ENCODE peak calls at places on chromosomes 7 and 10, in ten cellular contexts. O is right atrium auricular region; T is upper lobe of right lung; Q is colonic mucosa; U is heart right ventricle; M is CD8-positive, alpha-beta memory T cell; F is dorsolateral prefrontal cortex; K is tibial artery; N is tibial nerve; A is breast epithelium. L is an unnamed sample.

GRCh38 chr7:47153076-47153475 is 428.8 kb downstream of the TNS3 start:
- DNase-seq in U (no peak), A (no peak), T (no peak), N (peak), F (no peak), O (no peak), Q (peak), K (no peak), M (no peak), L (no peak)

GRCh38 chr10:43082756-43083155 is 5.9 kb downstream of the RET start:
- DNase-seq in A (no peak), F (no peak), O (no peak), U (no peak), M (no peak), Q (no peak), N (no peak), K (no peak), T (no peak), L (no peak)

GRCh38 chr7:99209781-99210180 is 1.9 kb upstream of the KPNA7 start:
- DNase-seq in N (no peak), F (no peak), Q (no peak), K (no peak), U (no peak), A (no peak), T (no peak), O (no peak), M (no peak), L (no peak)

GRCh38 chr7:77631820-77632219 is 64.4 kb upstream of the RSBN1L start:
- DNase-seq in A (no peak), M (no peak), F (no peak), T (no peak), U (no peak), Q (no peak), N (no peak), K (no peak), O (no peak), L (no peak)

GRCh38 chr7:82039621-82040020 is 269.8 kb upstream of the HGF start:
- DNase-seq in N (no peak), Q (no peak), O (no peak), K (no peak), U (no peak), A (no peak), M (no peak), F (no peak), T (no peak), L (no peak)

GRCh38 chr7:53113424-53113823 is 78.0 kb downstream of the POM121L12 start:
- DNase-seq in Q (no peak), A (no peak), F (no peak), K (no peak), T (no peak), U (no peak), M (no peak), N (no peak), O (no peak), L (no peak)

GRCh38 chr10:22334414-22335203 is 10.7 kb upstream of the SPAG6 start:
- DNase-seq in N (no peak), K (no peak), A (no peak), T (no peak), O (no peak), U (peak), M (no peak), Q (peak), F (no peak), L (peak)

GRCh38 chr7:135602304-135602703 is 44.6 kb downstream of the NUP205 start:
- DNase-seq in N (no peak), U (no peak), M (no peak), A (no peak), T (no peak), Q (no peak), F (peak), O (no peak), K (no peak), L (no peak)

GRCh38 chr7:157219154-157219553 is 80.4 kb downstream of the UBE3C start:
- DNase-seq in M (no peak), Q (no peak), O (no peak), K (no peak), F (no peak), U (no peak), A (no peak), T (no peak), N (no peak), L (no peak)

GRCh38 chr10:114551310-114551972 is 106.6 kb downstream of the ABLIM1 start:
- DNase-seq in T (peak), A (peak), N (peak), U (peak), K (no peak), Q (peak), M (no peak), O (peak), F (no peak), L (peak)

GRCh38 chr7:55953707-55954475 is 2.2 kb downstream of the MRPS17 start:
- DNase-seq in Q (no peak), K (no peak), A (no peak), N (no peak), F (no peak), T (no peak), M (no peak), O (no peak), U (no peak), L (no peak)

GRCh38 chr7:7978860-7979259 is 10.3 kb downstream of the GLCCI1 start:
- DNase-seq in O (no peak), Q (no peak), U (no peak), F (no peak), K (no peak), T (no peak), A (no peak), M (no peak), N (no peak), L (no peak)

GRCh38 chr7:28853834-28854749 is 104.0 kb downstream of the TRIL start:
- DNase-seq in O (peak), T (peak), U (peak), A (peak), Q (peak), K (peak), F (peak), M (peak), N (peak), L (peak)

GRCh38 chr7:101618916-101619315 is 10.2 kb downstream of the MYL10 start:
- DNase-seq in Q (no peak), A (no peak), M (no peak), K (no peak), T (no peak), U (no peak), O (no peak), N (no peak), F (no peak), L (no peak)

GRCh38 chr7:101826081-101826835 is 8.8 kb downstream of the CUX1 start:
- DNase-seq in M (no peak), T (peak), U (no peak), O (no peak), N (no peak), K (no peak), A (no peak), F (no peak), Q (no peak), L (no peak)

GRCh38 chr7:128161466-128162125 is 79.5 kb upstream of the LEP start:
- DNase-seq in Q (no peak), A (no peak), U (no peak), T (no peak), N (no peak), M (no peak), O (no peak), F (no peak), K (no peak), L (no peak)

GRCh38 chr10:35546824-35547225 is 58.3 kb upstream of the GJD4 start:
- DNase-seq in Q (no peak), A (peak), U (no peak), T (no peak), M (no peak), O (no peak), N (no peak), F (no peak), K (no peak), L (no peak)

GRCh38 chr7:114413741-114414140 is 874 bp upstream of the FOXP2 start:
- DNase-seq in O (no peak), A (no peak), N (no peak), F (no peak), M (no peak), K (no peak), T (no peak), Q (no peak), U (no peak), L (no peak)

GRCh38 chr10:105797234-105797890 is 1156.3 kb downstream of the SORCS3 start:
- DNase-seq in O (no peak), K (no peak), T (no peak), M (no peak), U (no peak), A (no peak), N (no peak), Q (no peak), F (no peak), L (no peak)

GRCh38 chr7:92843034-92843760 is 6.8 kb upstream of the CDK6 start:
- DNase-seq in F (no peak), T (no peak), K (no peak), U (no peak), Q (no peak), M (no peak), O (no peak), A (no peak), N (no peak), L (no peak)

GRCh38 chr7:146635200-146636032 is 518.8 kb downstream of the CNTNAP2 start:
- DNase-seq in Q (no peak), M (no peak), N (no peak), O (no peak), K (no peak), T (no peak), F (no peak), A (no peak), U (no peak), L (no peak)

GRCh38 chr10:16401416-16401815 is 35.4 kb upstream of the PTER start:
- DNase-seq in Q (no peak), O (no peak), T (no peak), M (no peak), A (no peak), F (no peak), K (no peak), N (no peak), U (no peak), L (no peak)

GRCh38 chr7:158029431-158029938 is 558.1 kb downstream of the PTPRN2 start:
- DNase-seq in U (no peak), Q (no peak), T (peak), O (no peak), N (no peak), K (no peak), A (no peak), F (no peak), M (no peak), L (no peak)

GRCh38 chr10:51422311-51423120 is 276.9 kb downstream of the CSTF2T start:
- DNase-seq in Q (peak), K (peak), T (no peak), N (peak), O (peak), A (peak), M (peak), F (peak), U (peak), L (no peak)

GRCh38 chr10:34539533-34540315 is 275.4 kb downstream of the PARD3 start:
- DNase-seq in T (no peak), Q (peak), K (no peak), F (no peak), U (no peak), O (no peak), M (no peak), N (no peak), A (no peak), L (no peak)

GRCh38 chr10:72387187-72387586 is 32.5 kb upstream of the DNAJB12 start:
- DNase-seq in A (no peak), M (no peak), Q (no peak), T (no peak), O (no peak), K (no peak), N (no peak), U (no peak), F (no peak), L (no peak)

GRCh38 chr10:17981766-17982380 is 30.2 kb downstream of the SLC39A12 start:
- DNase-seq in A (no peak), F (no peak), K (no peak), U (no peak), T (no peak), N (no peak), Q (no peak), M (no peak), O (no peak), L (no peak)

GRCh38 chr10:70693619-70694286 is 21.4 kb downstream of the ADAMTS14 start:
- DNase-seq in Q (no peak), N (peak), M (no peak), K (no peak), A (peak), F (peak), U (peak), T (no peak), O (peak), L (no peak)

GRCh38 chr10:48335788-48336187 is 29.3 kb downstream of the MAPK8 start:
- DNase-seq in O (no peak), U (no peak), Q (no peak), A (no peak), K (no peak), T (no peak), M (no peak), N (no peak), F (no peak), L (no peak)

DNA sequence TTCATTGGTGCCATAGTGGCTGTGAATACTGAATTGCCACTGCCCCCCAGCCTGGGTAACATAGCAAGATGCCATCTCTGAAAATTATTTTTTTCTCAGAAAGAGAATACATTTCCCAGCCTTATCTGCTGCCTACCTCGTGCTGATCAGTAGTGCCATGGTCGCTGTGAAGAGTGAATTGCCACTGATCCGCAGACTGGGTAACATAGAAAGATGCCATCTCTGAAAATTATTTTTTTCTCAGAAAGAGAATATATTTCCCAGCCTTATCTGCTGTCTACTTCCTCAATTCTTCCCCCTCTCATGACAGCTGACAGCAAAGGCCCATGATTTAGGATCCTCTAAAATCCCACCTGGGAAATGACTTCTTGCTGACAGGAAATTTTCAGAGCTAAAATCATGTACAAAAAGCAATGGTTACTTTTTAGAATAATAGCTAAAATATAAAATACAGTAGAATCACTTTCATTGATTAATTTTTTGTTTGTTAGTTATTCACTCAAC is 92.5 kb upstream of the AHR start:
- DNase-seq in Q (no peak), K (no peak), T (no peak), F (no peak), U (no peak), O (no peak), A (no peak), M (no peak), N (no peak), L (no peak)
- H3K27ac ChIP-seq in Q (no peak), K (no peak), T (no peak), F (no peak), U (no peak), O (no peak), A (no peak), M (no peak), N (no peak), L (no peak)

GRCh38 chr7:151065516-151065915 is 6.1 kb downstream of the SLC4A2 start:
- DNase-seq in A (no peak), Q (no peak), O (no peak), T (no peak), M (no peak), F (no peak), N (no peak), U (no peak), K (no peak), L (no peak)
- H3K27ac ChIP-seq in A (no peak), Q (no peak), O (no peak), T (no peak), M (no peak), F (no peak), N (no peak), U (no peak), K (no peak), L (no peak)

DNA sequence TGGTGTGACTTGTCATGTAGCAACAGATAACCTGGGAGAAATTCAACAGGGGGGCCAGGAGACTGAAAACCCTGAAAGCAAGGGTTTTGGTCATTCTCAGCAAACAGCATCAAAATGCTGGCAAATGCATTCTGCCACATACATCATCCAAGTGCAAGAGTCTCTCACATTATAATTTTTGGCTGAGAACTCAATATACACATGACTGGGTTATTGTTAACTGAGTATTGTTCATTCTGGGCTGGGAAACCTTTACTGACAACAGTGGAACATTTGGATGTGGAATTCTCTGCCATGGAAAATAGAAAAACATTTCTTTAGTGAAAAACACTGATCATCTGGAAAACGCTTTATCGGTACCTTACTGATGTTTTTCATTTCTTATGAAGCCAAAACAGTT is 73.2 kb upstream of the MET start:
- DNase-seq in U (no peak), Q (no peak), T (no peak), F (no peak), A (no peak), M (no peak), O (no peak), N (no peak), K (no peak), L (no peak)
- H3K27ac ChIP-seq in U (no peak), Q (no peak), T (no peak), F (peak), A (no peak), M (no peak), O (no peak), N (no peak), K (no peak), L (peak)

GRCh38 chr10:79138449-79139123 is 69.8 kb downstream of the ZMIZ1 start:
- DNase-seq in A (no peak), M (no peak), F (no peak), O (no peak), Q (no peak), T (no peak), N (no peak), K (no peak), U (no peak), L (no peak)
- H3K27ac ChIP-seq in A (peak), M (no peak), F (peak), O (peak), Q (peak), T (peak), N (peak), K (peak), U (peak), L (peak)

GRCh38 chr10:26556756-26557640 is 118.9 kb downstream of the APBB1IP start:
- DNase-seq in U (no peak), O (no peak), F (peak), A (no peak), T (no peak), M (no peak), K (no peak), Q (no peak), N (peak), L (no peak)

GRCh38 chr10:26555719-26556368 is 117.7 kb downstream of the APBB1IP start:
- DNase-seq in M (no peak), A (peak), Q (peak), F (peak), K (peak), U (no peak), O (peak), N (peak), T (no peak), L (no peak)

GRCh38 chr10:26557641-26558014 is 119.5 kb downstream of the APBB1IP start:
- DNase-seq in T (no peak), Q (no peak), M (no peak), F (no peak), A (no peak), N (no peak), K (no peak), O (no peak), U (no peak), L (no peak)

GRCh38 chr10:26550774-26551526 is 112.8 kb downstream of the APBB1IP start:
- DNase-seq in O (no peak), A (no peak), F (no peak), N (no peak), M (no peak), T (no peak), Q (no peak), K (no peak), U (no peak), L (no peak)

GRCh38 chr10:26554246-26554645 is 116.1 kb downstream of the APBB1IP start:
- DNase-seq in N (no peak), A (no peak), M (no peak), F (no peak), O (no peak), U (no peak), T (no peak), K (no peak), Q (no peak), L (no peak)
- H3K27ac ChIP-seq in N (no peak), A (no peak), M (no peak), F (no peak), O (no peak), U (no peak), T (no peak), K (no peak), Q (no peak), L (no peak)

GRCh38 chr10:4344544-4344994 is 481.4 kb upstream of the AKR1E2 start:
- DNase-seq in M (no peak), A (peak), T (peak), U (peak), Q (no peak), F (peak), O (peak), K (peak), N (peak), L (peak)

GRCh38 chr10:4343091-4343490 is 482.9 kb upstream of the AKR1E2 start:
- DNase-seq in U (no peak), T (no peak), A (no peak), K (no peak), O (no peak), F (no peak), N (no peak), M (no peak), Q (no peak), L (no peak)

GRCh38 chr10:4346257-4346656 is 479.8 kb upstream of the AKR1E2 start:
- DNase-seq in N (no peak), Q (no peak), T (no peak), A (no peak), M (no peak), U (no peak), F (no peak), K (no peak), O (no peak), L (no peak)

GRCh38 chr10:4345842-4346241 is 480.2 kb upstream of the AKR1E2 start:
- DNase-seq in O (no peak), U (no peak), K (no peak), N (no peak), A (no peak), Q (no peak), M (no peak), T (no peak), F (no peak), L (no peak)

DNA sequence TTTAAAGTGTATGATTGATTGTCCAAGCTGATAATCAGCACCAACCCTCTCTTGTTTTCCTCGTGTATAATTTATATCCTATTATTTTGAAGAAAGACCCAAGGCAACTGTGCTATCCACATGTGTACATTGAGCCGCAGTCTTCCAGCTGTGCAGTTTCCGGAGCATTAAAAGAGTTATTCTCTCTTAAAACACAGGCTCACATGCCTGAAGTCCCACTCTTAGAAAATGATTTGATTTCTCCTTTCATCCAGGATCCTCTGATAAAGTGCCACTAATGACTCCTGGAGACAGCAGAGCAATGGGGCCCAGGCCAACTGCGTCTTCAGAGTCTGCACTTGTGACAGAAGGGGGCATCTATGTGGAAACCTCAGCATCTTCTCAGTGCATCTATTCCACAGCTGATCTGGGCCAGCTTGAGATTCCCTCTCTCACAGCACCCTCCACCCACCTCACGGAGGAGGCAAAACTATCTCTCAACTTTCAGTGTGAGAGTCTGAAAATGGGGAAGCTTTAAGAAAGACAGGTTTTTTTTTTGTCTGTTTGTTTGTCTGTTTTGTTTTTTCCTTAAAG is 482.1 kb upstream of the AKR1E2 start:
- DNase-seq in K (no peak), T (no peak), U (no peak), O (no peak), Q (no peak), M (no peak), F (no peak), N (no peak), A (no peak), L (no peak)
- H3K27ac ChIP-seq in K (peak), T (peak), U (peak), O (peak), Q (no peak), M (no peak), F (peak), N (peak), A (no peak), L (peak)

L was measured in caudate nucleus.